ENCODE peak calls at places on chromosomes 5 and 9, in nine cellular contexts. I is WERI-Rb-1; S is RWPE1; L is colonic mucosa; A is BE2C; W is transverse colon; O is endothelial cell; Z is CD8-positive, alpha-beta T cell; C is NB4. K is an unnamed sample.

GRCh38 chr5:134555889-134556311 is 30.4 kb downstream of the JADE2 start:
- DNase-seq in C (peak), W (peak), O (peak), I (peak), L (no peak), A (peak), Z (peak), S (peak), K (no peak)

GRCh38 chr9:99143661-99144060 is 38.7 kb downstream of the TGFBR1 start:
- DNase-seq in S (no peak), A (no peak), C (no peak), O (no peak), Z (no peak), L (no peak), I (no peak), W (no peak), K (no peak)

GRCh38 chr9:101540069-101540468 is 6.4 kb downstream of the RNF20 start:
- DNase-seq in W (no peak), O (no peak), C (no peak), I (no peak), A (no peak), S (no peak), L (no peak), Z (no peak), K (no peak)

GRCh38 chr5:54553659-54554207 is 36.2 kb downstream of the SNX18 start:
- DNase-seq in A (peak), I (no peak), O (no peak), S (no peak), W (no peak), C (no peak), Z (no peak), L (no peak), K (no peak)

GRCh38 chr9:126883636-126884035 is 23.2 kb downstream of the ZBTB34 start:
- DNase-seq in S (no peak), I (peak), C (no peak), O (no peak), Z (no peak), W (no peak), A (no peak), L (no peak), K (no peak)

GRCh38 chr9:78985084-78985738 is 586.6 kb upstream of the TLE4 start:
- DNase-seq in Z (no peak), I (no peak), S (no peak), W (no peak), C (no peak), O (no peak), A (no peak), L (no peak), K (no peak)

GRCh38 chr5:78587775-78588291 is 60.7 kb downstream of the LHFPL2 start:
- DNase-seq in W (no peak), A (peak), S (no peak), L (no peak), C (peak), O (no peak), Z (no peak), I (peak), K (no peak)

GRCh38 chr9:129318121-129319075 is 140.3 kb upstream of the IER5L start:
- DNase-seq in S (no peak), O (no peak), I (peak), A (no peak), Z (no peak), C (no peak), W (no peak), L (peak), K (peak)

GRCh38 chr5:5387789-5388188 is 34.7 kb upstream of the ICE1 start:
- DNase-seq in W (no peak), C (no peak), O (no peak), I (no peak), S (no peak), Z (no peak), L (no peak), A (no peak), K (no peak)

GRCh38 chr9:79567671-79568098 is 4.1 kb upstream of the TLE4 start:
- DNase-seq in L (no peak), A (no peak), O (no peak), S (no peak), I (no peak), Z (no peak), W (no peak), C (no peak), K (no peak)

GRCh38 chr5:93150311-93151012 is 430.6 kb downstream of the NR2F1-AS1 start:
- DNase-seq in W (no peak), O (no peak), I (no peak), Z (no peak), A (no peak), S (no peak), L (no peak), C (no peak), K (no peak)

GRCh38 chr5:173984218-173984617 is 4.8 kb upstream of the C5orf47 start:
- DNase-seq in I (no peak), C (peak), W (no peak), O (no peak), L (no peak), A (peak), S (no peak), Z (no peak), K (no peak)

GRCh38 chr9:136614372-136614922 is 48.3 kb upstream of the EGFL7 start:
- DNase-seq in L (peak), C (no peak), O (no peak), I (peak), Z (no peak), S (no peak), W (peak), A (no peak), K (no peak)

GRCh38 chr9:134496413-134497282 is 145.0 kb upstream of the COL5A1 start:
- DNase-seq in Z (no peak), O (no peak), W (peak), A (no peak), I (no peak), C (no peak), S (no peak), L (no peak), K (no peak)

GRCh38 chr5:170467000-170467707 is 36.7 kb upstream of the KCNIP1 start:
- DNase-seq in L (no peak), C (peak), W (no peak), A (no peak), I (no peak), O (no peak), Z (no peak), S (peak), K (no peak)

GRCh38 chr5:67160985-67161384 is 35.6 kb downstream of the CD180 start:
- DNase-seq in Z (peak), C (no peak), O (no peak), I (no peak), S (peak), A (peak), L (no peak), W (no peak), K (no peak)

GRCh38 chr9:131217321-131218031 is 58.8 kb downstream of the FAM78A start:
- DNase-seq in Z (no peak), A (no peak), W (no peak), C (no peak), O (no peak), L (no peak), S (no peak), I (no peak), K (no peak)

GRCh38 chr9:3359048-3359692 is 166.6 kb downstream of the RFX3 start:
- DNase-seq in W (no peak), A (no peak), Z (no peak), C (peak), O (no peak), S (no peak), L (no peak), I (no peak), K (no peak)

DNA sequence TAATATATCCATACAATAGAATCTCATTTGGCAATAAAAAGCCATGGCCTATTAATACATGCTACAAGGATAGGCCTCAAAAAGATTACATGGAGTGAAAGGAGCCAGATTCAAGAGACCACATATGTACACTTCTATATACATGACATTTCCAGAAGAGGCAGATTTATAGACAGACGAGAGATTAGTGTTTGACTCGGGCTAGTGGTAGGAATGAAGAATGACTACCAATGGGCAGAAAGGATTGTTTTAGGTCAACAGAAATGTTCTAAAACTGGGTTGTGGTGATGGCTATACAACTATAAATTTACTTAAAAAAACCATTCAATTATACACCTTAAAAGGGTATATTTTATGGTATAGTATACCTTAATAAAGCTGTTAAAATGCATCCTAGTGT is 41.9 kb downstream of the SETX start:
- DNase-seq in Z (no peak), A (no peak), O (no peak), W (no peak), S (no peak), L (no peak), I (no peak), C (no peak), K (no peak)
- TF ChIP-seq CTCF in Z (no peak), A (peak), O (peak), W (no peak), S (peak), L (no peak), I (peak), C (no peak), K (peak)

DNA sequence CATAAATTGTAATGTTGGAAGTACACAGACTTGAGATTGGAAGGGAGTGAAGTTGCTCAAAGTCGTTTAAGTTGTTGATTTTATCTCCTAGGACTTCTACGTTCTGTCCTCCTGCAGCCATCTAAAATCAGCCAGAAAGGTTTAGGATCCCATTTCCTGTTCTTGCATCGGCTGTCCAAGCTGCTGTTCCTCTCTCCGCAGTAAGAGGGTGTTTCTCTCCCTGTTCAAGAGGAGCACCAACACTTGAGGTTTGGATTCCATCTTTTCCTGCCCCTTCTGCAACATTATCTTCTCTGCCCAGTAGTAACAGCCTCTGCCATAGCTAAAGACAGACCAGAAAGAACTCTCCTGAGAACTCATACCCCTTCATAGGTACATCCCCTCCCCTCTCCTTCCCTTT is 373.4 kb downstream of the GADD45G start:
- DNase-seq in S (peak), L (no peak), I (no peak), O (no peak), W (no peak), C (no peak), Z (no peak), A (no peak), K (no peak)
- TF ChIP-seq CTCF in S (no peak), L (peak), I (peak), O (no peak), W (no peak), C (peak), Z (no peak), A (peak), K (peak)

DNA sequence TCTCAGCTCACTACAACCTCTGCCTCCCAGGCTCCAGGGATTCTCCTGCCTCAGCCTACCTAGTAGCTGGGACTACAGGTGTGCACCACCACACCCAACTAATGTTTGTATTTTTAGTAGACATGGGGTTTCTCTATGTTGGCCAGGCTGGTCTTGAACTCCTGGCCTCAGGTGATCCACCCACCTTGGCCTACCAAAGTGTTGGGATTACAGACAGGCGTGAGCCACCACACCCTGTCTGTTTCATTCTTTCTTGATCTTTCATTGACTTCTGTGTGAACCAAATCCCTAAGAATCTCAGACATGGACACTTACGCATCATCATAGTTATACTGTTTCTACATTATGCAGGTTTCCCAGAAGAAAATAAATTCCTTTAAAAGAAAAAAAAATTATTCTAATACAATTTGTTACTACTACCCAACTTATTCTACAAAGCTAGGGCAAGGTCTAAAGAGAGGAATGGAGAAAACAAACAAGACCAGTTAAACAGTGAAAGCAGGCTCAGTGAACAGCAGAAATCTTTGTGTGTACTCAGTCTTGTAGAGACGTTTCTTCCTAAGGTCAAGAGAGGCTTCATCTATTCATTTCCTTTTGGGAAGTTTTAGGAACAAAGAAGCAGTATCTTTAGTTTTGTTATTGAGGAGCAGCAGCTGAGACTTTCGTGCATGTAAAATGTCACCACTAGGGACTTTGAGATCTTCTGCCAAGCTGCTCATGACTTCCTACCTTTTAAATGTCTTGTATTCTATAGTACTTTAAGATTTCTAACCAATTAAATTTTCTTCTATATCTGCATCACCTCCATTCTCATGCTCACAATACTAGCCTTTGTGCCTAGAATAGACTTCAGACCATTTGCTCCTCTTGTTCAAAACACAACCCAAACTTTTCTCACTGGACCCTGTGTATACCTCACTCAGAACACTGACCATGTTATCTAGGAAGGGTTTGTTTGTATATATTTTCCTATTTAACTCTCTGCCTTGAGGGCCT is 5.6 kb upstream of the HMGCR start:
- DNase-seq in S (no peak), I (no peak), C (no peak), Z (no peak), O (no peak), A (no peak), W (no peak), L (no peak), K (no peak)
- TF ChIP-seq CTCF in S (no peak), I (no peak), C (peak), Z (no peak), O (no peak), A (peak), W (no peak), L (no peak), K (no peak)

GRCh38 chr5:110973510-110973909 is 98.0 kb upstream of the TSLP start:
- DNase-seq in Z (no peak), C (no peak), A (no peak), S (no peak), I (no peak), W (no peak), O (no peak), L (no peak), K (no peak)
- TF ChIP-seq CTCF in Z (no peak), C (no peak), A (peak), S (no peak), I (no peak), W (no peak), O (no peak), L (no peak), K (no peak)

GRCh38 chr5:142364251-142365145 is 39.7 kb upstream of the SPRY4 start:
- DNase-seq in O (no peak), S (peak), Z (no peak), I (peak), C (no peak), A (peak), W (peak), L (no peak), K (no peak)
- TF ChIP-seq CTCF in O (no peak), S (no peak), Z (no peak), I (no peak), C (no peak), A (peak), W (no peak), L (no peak), K (no peak)

GRCh38 chr5:32471784-32472183 is 27.2 kb upstream of the ZFR start:
- DNase-seq in W (peak), L (no peak), O (no peak), A (no peak), Z (no peak), C (peak), S (no peak), I (no peak), K (no peak)
- TF ChIP-seq CTCF in W (no peak), L (no peak), O (no peak), A (peak), Z (no peak), C (no peak), S (no peak), I (peak), K (peak)

GRCh38 chr9:35193762-35194161 is 32.0 kb downstream of the UNC13B start:
- DNase-seq in O (no peak), C (peak), I (no peak), W (no peak), A (no peak), L (no peak), Z (no peak), S (no peak), K (no peak)
- TF ChIP-seq CTCF in O (no peak), C (no peak), I (no peak), W (no peak), A (no peak), L (no peak), Z (no peak), S (no peak), K (peak)

DNA sequence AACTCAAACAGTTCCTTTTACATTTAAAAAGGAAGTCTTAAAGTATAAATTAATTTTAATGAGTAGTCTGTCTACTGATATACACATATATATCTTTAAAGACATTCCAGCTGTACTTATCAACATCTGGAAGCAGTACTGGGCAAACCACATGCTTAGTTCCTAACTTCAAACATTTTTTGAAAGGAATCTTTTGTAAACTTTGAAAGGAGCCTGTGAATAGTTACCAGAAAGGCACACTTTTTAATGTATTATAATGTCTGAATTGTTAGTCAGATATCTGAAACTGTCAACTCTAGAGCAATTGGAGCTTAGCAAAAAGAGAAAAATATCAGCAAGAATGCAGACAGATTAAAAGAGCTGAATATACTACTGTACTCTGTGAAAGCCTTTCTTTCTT is 5.9 kb downstream of the ACTBL2 start:
- DNase-seq in O (no peak), Z (no peak), W (no peak), A (no peak), I (no peak), S (no peak), C (no peak), L (no peak), K (no peak)
- TF ChIP-seq CTCF in O (no peak), Z (no peak), W (no peak), A (no peak), I (no peak), S (no peak), C (no peak), L (no peak), K (no peak)

DNA sequence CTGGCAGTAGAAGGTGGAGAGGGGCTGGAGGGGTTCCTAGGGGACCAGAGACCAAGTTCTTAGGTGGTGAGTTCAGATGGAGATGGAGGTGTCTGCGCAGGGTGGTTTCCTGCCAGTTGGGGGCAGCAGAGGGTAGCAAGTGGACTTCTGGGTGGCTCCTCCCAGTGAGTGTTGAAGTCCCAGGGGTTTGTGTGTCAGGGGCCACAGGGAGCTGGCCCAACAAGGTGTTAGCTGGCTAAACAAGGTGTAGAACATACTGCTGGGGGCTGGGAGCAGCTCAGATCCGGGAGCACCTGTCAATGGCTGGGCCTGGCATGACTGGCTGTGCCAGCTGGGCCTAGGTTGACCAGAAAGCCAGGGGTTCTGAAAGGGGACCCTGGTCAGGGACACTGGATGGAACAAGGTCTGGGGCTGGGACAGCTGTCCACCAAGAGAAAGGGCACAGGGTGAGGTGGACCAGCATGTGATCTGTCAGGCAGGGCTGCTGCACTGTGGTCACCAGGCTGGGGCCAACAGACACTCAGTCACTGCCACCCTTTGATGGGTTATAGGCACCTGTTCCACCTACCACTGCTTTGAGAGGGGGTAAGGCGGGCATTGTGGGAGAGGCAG is 35.6 kb downstream of the DAB2IP start:
- DNase-seq in C (peak), L (peak), O (peak), I (peak), Z (peak), W (peak), A (peak), S (peak), K (peak)
- TF ChIP-seq CTCF in C (peak), L (peak), O (peak), I (peak), Z (peak), W (peak), A (peak), S (peak), K (peak)

GRCh38 chr5:115873392-115873791 is 31.7 kb downstream of the AP3S1 start:
- DNase-seq in A (no peak), O (no peak), S (no peak), C (no peak), Z (no peak), I (no peak), L (no peak), W (no peak), K (no peak)

GRCh38 chr5:115872447-115872846 is 30.7 kb downstream of the AP3S1 start:
- DNase-seq in W (no peak), Z (no peak), A (no peak), C (no peak), I (no peak), O (no peak), L (no peak), S (no peak), K (no peak)

DNA sequence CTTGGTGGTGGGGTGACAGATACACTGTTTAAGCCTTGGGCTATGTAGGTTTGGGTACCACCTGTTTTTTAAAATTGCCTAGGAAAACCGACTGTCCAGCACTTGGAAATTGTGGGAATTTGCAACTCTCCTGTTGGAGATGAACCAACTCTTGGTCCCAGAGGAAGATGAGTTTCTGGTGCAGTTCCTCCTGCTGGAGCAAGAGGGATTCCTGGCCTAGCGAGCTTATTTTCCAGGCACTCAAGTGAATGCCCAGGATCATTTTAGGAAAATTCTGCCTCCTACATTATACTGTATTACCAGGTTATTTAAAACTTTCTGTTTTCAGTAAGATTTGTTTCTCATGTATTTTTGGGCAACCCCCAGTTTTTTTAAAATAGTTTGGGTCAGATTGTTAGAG is 33.7 kb downstream of the AP3S1 start:
- DNase-seq in C (no peak), O (no peak), L (no peak), Z (no peak), W (no peak), I (no peak), A (no peak), S (no peak), K (no peak)
- TF ChIP-seq CTCF in C (no peak), O (peak), L (no peak), Z (no peak), W (no peak), I (no peak), A (peak), S (no peak), K (peak)